ENCODE peak calls at places on chromosomes 6 and 20, in seven cellular contexts. O is mesendoderm, B is neuronal stem cell, F is H9, V is H1, A is IMR-90, K is mesenchymal stem cell. Q is an unnamed sample.

GRCh38 chr20:31861346-31862156 is 8.8 kb downstream of the DUSP15 start:
- DNase-seq in B (peak; percentile 85), O (peak; percentile 87), V (peak; percentile 60), F (peak; percentile 93), K (peak; percentile 66), A (peak; percentile 36), Q (peak; percentile 61)

GRCh38 chr6:121917834-121918559 is 481.5 kb upstream of the HSF2 start:
- DNase-seq in F (no peak), K (no peak), B (no peak), V (no peak), A (peak; percentile 24), O (no peak), Q (no peak)

GRCh38 chr6:448296-449056 is 56.9 kb downstream of the IRF4 start:
- DNase-seq in B (no peak), A (no peak), O (no peak), F (peak; percentile 10), V (no peak), K (no peak), Q (no peak)

GRCh38 chr6:46013639-46014038 is 2.0 kb downstream of the CLIC5 start:
- DNase-seq in V (no peak), F (no peak), B (no peak), O (peak; percentile 6), A (no peak), K (no peak), Q (no peak)

GRCh38 chr6:73798592-73798991 is 102.6 kb downstream of the CD109 start:
- DNase-seq in A (peak; percentile 99), O (peak; percentile 88), F (peak; percentile 36), V (no peak), K (peak; percentile 94), B (no peak), Q (peak; percentile 35)

GRCh38 chr6:150720774-150721233 is 121.1 kb downstream of the PLEKHG1 start:
- DNase-seq in B (peak; percentile 74), A (no peak), O (peak; percentile 69), V (no peak), K (no peak), F (no peak), Q (peak; percentile 62)

GRCh38 chr6:125314019-125314581 is 12.3 kb upstream of the HDDC2 start:
- DNase-seq in A (peak; percentile 61), F (peak; percentile 56), K (peak; percentile 70), O (peak; percentile 73), V (no peak), B (peak; percentile 45), Q (peak; percentile 72)

GRCh38 chr6:148367418-148368024 is 24.9 kb downstream of the SASH1 start:
- DNase-seq in K (peak; percentile 85), F (peak; percentile 56), A (peak; percentile 75), V (no peak), O (peak; percentile 74), B (no peak), Q (peak; percentile 38)

GRCh38 chr6:119484598-119484997 is 135.0 kb upstream of the MAN1A1 start:
- DNase-seq in A (peak; percentile 94), B (no peak), K (peak; percentile 60), V (no peak), O (peak; percentile 44), F (no peak), Q (peak; percentile 83)

GRCh38 chr6:36136034-36136433 is 5.7 kb downstream of the MAPK13 start:
- DNase-seq in K (no peak), F (no peak), V (no peak), A (no peak), B (no peak), O (no peak), Q (no peak)

GRCh38 chr6:129340983-129341382 is 369.0 kb downstream of the ARHGAP18 start:
- DNase-seq in V (no peak), B (no peak), F (no peak), A (peak; percentile 96), O (no peak), K (peak; percentile 57), Q (peak; percentile 32)

GRCh38 chr20:24199493-24199892 is 210.9 kb upstream of the GGTLC1 start:
- DNase-seq in A (no peak), K (no peak), O (peak; percentile 24), V (no peak), F (peak; percentile 37), B (peak; percentile 24), Q (no peak)

GRCh38 chr20:46367967-46368901 is 38.2 kb downstream of the ELMO2 start:
- DNase-seq in K (no peak), B (no peak), F (no peak), A (no peak), O (no peak), V (no peak), Q (peak; percentile 61)

GRCh38 chr6:25601797-25602679 is 50.0 kb upstream of the SCGN start:
- DNase-seq in K (peak; percentile 55), B (peak; percentile 27), V (no peak), F (no peak), O (peak; percentile 45), A (peak; percentile 67), Q (peak; percentile 59)

GRCh38 chr6:130037207-130037811 is 18.9 kb downstream of the L3MBTL3 start:
- DNase-seq in B (no peak), V (no peak), A (no peak), O (no peak), F (no peak), K (peak; percentile 28), Q (no peak)

GRCh38 chr20:11917663-11918062 is at the start of gene BTBD3:
- DNase-seq in V (no peak), K (no peak), A (peak; percentile 79), B (no peak), F (no peak), O (no peak), Q (peak; percentile 6)

GRCh38 chr6:135085700-135086413 is 31.2 kb upstream of the HBS1L start:
- DNase-seq in B (no peak), A (no peak), O (no peak), K (no peak), F (no peak), V (no peak), Q (no peak)

GRCh38 chr20:6157345-6157744 is 34.5 kb upstream of the FERMT1 start:
- DNase-seq in F (no peak), B (no peak), O (no peak), V (no peak), A (peak; percentile 3), K (no peak), Q (no peak)

GRCh38 chr20:31713312-31714049 is 9.2 kb downstream of the BCL2L1 start:
- DNase-seq in B (no peak), K (peak; percentile 94), A (peak; percentile 91), F (peak; percentile 56), V (no peak), O (peak; percentile 90), Q (peak; percentile 32)

GRCh38 chr6:152244998-152245630 is 392.0 kb downstream of the SYNE1 start:
- DNase-seq in F (no peak), V (no peak), B (no peak), K (peak; percentile 76), O (peak; percentile 30), A (no peak), Q (no peak)

GRCh38 chr20:10492065-10492464 is 57.0 kb downstream of the SLX4IP start:
- DNase-seq in B (no peak), O (no peak), F (no peak), A (peak; percentile 70), K (peak; percentile 60), V (no peak), Q (peak; percentile 49)

GRCh38 chr6:122798099-122798641 is 9.1 kb downstream of the SMPDL3A start:
- DNase-seq in F (no peak), O (no peak), B (no peak), K (peak; percentile 71), A (peak; percentile 84), V (no peak), Q (no peak)

GRCh38 chr6:111683749-111684267 is 78.1 kb upstream of the TRAF3IP2 start:
- DNase-seq in K (peak; percentile 40), B (no peak), A (peak; percentile 93), O (no peak), F (no peak), V (no peak), Q (no peak)

GRCh38 chr20:43959920-43960227 is 45.2 kb downstream of the TOX2 start:
- DNase-seq in B (no peak), O (no peak), A (no peak), F (no peak), K (peak; percentile 36), V (no peak), Q (no peak)

GRCh38 chr20:43962518-43962917 is 47.9 kb downstream of the TOX2 start:
- DNase-seq in A (no peak), B (no peak), O (no peak), V (no peak), K (no peak), F (no peak), Q (no peak)

GRCh38 chr20:43960231-43960630 is 45.6 kb downstream of the TOX2 start:
- DNase-seq in O (no peak), V (no peak), A (no peak), B (no peak), F (no peak), K (no peak), Q (no peak)

GRCh38 chr20:43961541-43962471 is 47.2 kb downstream of the TOX2 start:
- DNase-seq in F (peak; percentile 49), B (no peak), O (peak; percentile 26), K (no peak), A (no peak), V (no peak), Q (no peak)

GRCh38 chr20:43961116-43961515 is 46.5 kb downstream of the TOX2 start:
- DNase-seq in K (no peak), B (no peak), F (no peak), O (no peak), A (no peak), V (no peak), Q (no peak)
- H3K23ac ChIP-seq in K (no peak overlapping the region), B (no peak overlapping the region), F (no peak overlapping the region), O (no peak overlapping the region), A (no peak overlapping the region), V (no peak overlapping the region), Q (no peak overlapping the region)

GRCh38 chr20:50737352-50737751 is 6.0 kb downstream of the PARD6B start:
- DNase-seq in B (no peak), A (no peak), K (no peak), V (no peak), O (peak; percentile 95), F (peak; percentile 73), Q (no peak)
- H2BK120ac ChIP-seq in B (no peak overlapping the region), A (no peak overlapping the region), K (no peak overlapping the region), V (no peak overlapping the region), O (no peak overlapping the region), F (no peak overlapping the region), Q (no peak overlapping the region)

DNA sequence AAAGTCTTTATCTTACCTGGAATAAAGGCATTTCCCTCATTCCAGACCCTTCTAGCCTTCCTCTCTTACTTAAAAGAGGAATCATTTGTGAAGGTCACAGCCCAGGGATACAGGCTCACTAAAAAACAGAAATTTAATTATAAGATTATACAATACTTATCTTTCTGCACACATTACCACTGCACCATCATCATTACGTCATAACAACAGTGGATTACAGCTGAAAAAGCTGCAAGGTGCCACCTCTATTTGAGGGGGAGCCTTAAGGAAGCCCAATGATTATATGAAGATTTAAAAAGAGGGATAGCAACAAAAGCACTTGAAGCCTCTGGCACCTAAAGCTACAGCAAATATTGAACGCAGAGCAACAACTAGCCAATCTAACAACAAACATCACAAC is 452.9 kb upstream of the EYS start:
- DNase-seq in O (no peak), B (no peak), F (no peak), V (no peak), A (no peak), K (no peak), Q (no peak)
- H4K8ac ChIP-seq in O (no peak overlapping the region), B (no peak overlapping the region), F (no peak overlapping the region), V (no peak overlapping the region), A (no peak overlapping the region), K (no peak overlapping the region), Q (no peak overlapping the region)

DNA sequence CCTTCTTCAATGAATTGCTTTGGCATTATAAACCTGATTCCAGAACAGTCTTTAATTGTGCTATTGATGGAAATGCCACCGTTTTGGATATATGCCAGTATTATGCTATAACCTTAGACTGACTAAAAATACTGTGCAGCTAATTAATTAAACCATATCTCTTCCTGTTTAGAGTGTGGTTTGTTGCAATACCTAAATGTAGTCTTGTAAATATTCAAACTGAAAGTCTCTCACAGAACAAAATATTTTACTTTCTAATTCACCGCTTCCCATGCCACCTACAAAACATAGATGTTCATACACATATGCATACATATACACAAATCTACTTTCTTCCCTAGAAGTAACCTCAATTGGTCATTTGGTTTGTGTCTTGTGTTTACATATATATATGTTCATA is 126.6 kb downstream of the SIM1 start:
- DNase-seq in B (no peak), A (no peak), K (no peak), O (no peak), V (no peak), F (no peak), Q (no peak)
- H3K23ac ChIP-seq in B (no peak overlapping the region), A (no peak overlapping the region), K (no peak overlapping the region), O (no peak overlapping the region), V (no peak overlapping the region), F (no peak overlapping the region), Q (no peak overlapping the region)